ENCODE peak calls at places on chromosomes 5 and 9, in four cellular contexts. One of them, this sample, is unnamed.

GRCh38 chr5:73541981-73542380 is 23.5 kb downstream of the ANKRA2 start:
- DNase-seq in psoas muscle: no peak
- DNase-seq in gastrocnemius medialis: no peak
- DNase-seq in cardiac muscle cell: no peak
- DNase-seq in this sample: no peak

GRCh38 chr5:38922199-38922598 is 76.4 kb downstream of the OSMR start:
- DNase-seq in cardiac muscle cell: peak
- DNase-seq in psoas muscle: peak
- DNase-seq in gastrocnemius medialis: no peak
- DNase-seq in this sample: peak

GRCh38 chr5:56409331-56410190 is 176.4 kb upstream of the ANKRD55 start:
- DNase-seq in cardiac muscle cell: peak
- DNase-seq in psoas muscle: no peak
- DNase-seq in gastrocnemius medialis: peak
- DNase-seq in this sample: no peak

GRCh38 chr5:25744908-25745307 is 1100.1 kb upstream of the CDH10 start:
- DNase-seq in gastrocnemius medialis: no peak
- DNase-seq in psoas muscle: no peak
- DNase-seq in cardiac muscle cell: no peak
- DNase-seq in this sample: no peak

GRCh38 chr5:171137768-171138540 is 171.1 kb upstream of the TLX3 start:
- DNase-seq in psoas muscle: no peak
- DNase-seq in gastrocnemius medialis: no peak
- DNase-seq in cardiac muscle cell: no peak
- DNase-seq in this sample: no peak

GRCh38 chr5:144198386-144198785 is 27.7 kb downstream of the KCTD16 start:
- DNase-seq in psoas muscle: no peak
- DNase-seq in cardiac muscle cell: no peak
- DNase-seq in gastrocnemius medialis: no peak
- DNase-seq in this sample: no peak

GRCh38 chr9:114097613-114098020 is 1.5 kb downstream of the KIF12 start:
- DNase-seq in gastrocnemius medialis: no peak
- DNase-seq in cardiac muscle cell: peak
- DNase-seq in psoas muscle: no peak
- DNase-seq in this sample: no peak

GRCh38 chr9:19313573-19313972 is 66.5 kb downstream of the RPS6 start:
- DNase-seq in cardiac muscle cell: no peak
- DNase-seq in gastrocnemius medialis: no peak
- DNase-seq in psoas muscle: no peak
- DNase-seq in this sample: no peak

GRCh38 chr9:121599872-121600585 is 51.4 kb upstream of the DAB2IP start:
- DNase-seq in psoas muscle: no peak
- DNase-seq in cardiac muscle cell: no peak
- DNase-seq in gastrocnemius medialis: no peak
- DNase-seq in this sample: no peak

GRCh38 chr5:28388428-28388827 is 1350.0 kb upstream of the CDH9 start:
- DNase-seq in cardiac muscle cell: no peak
- DNase-seq in gastrocnemius medialis: no peak
- DNase-seq in psoas muscle: no peak
- DNase-seq in this sample: no peak

GRCh38 chr5:12023614-12024241 is 119.5 kb upstream of the CTNND2 start:
- DNase-seq in psoas muscle: no peak
- DNase-seq in cardiac muscle cell: peak
- DNase-seq in gastrocnemius medialis: no peak
- DNase-seq in this sample: peak

GRCh38 chr5:73367650-73368049 is 80.9 kb downstream of the FOXD1 start:
- DNase-seq in gastrocnemius medialis: no peak
- DNase-seq in cardiac muscle cell: peak
- DNase-seq in psoas muscle: no peak
- DNase-seq in this sample: no peak

DNA sequence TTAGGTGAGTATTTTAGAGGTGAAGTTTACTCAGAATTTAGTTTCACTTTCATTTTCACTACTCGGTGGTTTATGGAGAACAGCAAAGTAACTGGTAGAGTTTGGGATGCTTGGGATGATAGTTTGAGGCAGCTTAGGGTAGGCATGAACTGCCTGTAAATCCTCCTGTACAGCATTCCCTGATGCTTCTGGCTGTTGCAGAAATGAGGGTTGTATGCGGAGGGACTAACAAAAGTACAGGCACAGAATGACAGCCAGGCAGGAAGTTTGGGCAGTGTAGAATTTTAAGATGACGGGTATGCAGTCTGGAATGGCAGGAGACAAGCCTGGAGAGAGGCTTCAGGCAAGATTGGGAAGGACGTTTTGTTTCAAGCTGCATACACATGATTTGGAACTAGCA is 48.0 kb upstream of the FAM120AOS start:
- DNase-seq in cardiac muscle cell: no peak
- DNase-seq in gastrocnemius medialis: no peak
- DNase-seq in psoas muscle: no peak
- DNase-seq in this sample: peak
- H3K4me3 ChIP-seq in cardiac muscle cell: no peak
- H3K4me3 ChIP-seq in gastrocnemius medialis: peak
- H3K4me3 ChIP-seq in psoas muscle: peak
- H3K4me3 ChIP-seq in this sample: peak

GRCh38 chr9:37466037-37466709 is 923 bp upstream of the ZBTB5 start:
- DNase-seq in gastrocnemius medialis: peak
- DNase-seq in psoas muscle: peak
- DNase-seq in cardiac muscle cell: peak
- DNase-seq in this sample: no peak

GRCh38 chr9:37468620-37469019 is 3.4 kb upstream of the ZBTB5 start:
- DNase-seq in cardiac muscle cell: no peak
- DNase-seq in gastrocnemius medialis: no peak
- DNase-seq in psoas muscle: no peak
- DNase-seq in this sample: no peak

GRCh38 chr9:37464426-37465248 is 613 bp downstream of the ZBTB5 start:
- DNase-seq in cardiac muscle cell: peak
- DNase-seq in psoas muscle: peak
- DNase-seq in gastrocnemius medialis: peak
- DNase-seq in this sample: peak

GRCh38 chr9:37465249-37466036 is at the start of gene ZBTB5:
- DNase-seq in cardiac muscle cell: peak
- DNase-seq in psoas muscle: peak
- DNase-seq in gastrocnemius medialis: peak
- DNase-seq in this sample: peak

DNA sequence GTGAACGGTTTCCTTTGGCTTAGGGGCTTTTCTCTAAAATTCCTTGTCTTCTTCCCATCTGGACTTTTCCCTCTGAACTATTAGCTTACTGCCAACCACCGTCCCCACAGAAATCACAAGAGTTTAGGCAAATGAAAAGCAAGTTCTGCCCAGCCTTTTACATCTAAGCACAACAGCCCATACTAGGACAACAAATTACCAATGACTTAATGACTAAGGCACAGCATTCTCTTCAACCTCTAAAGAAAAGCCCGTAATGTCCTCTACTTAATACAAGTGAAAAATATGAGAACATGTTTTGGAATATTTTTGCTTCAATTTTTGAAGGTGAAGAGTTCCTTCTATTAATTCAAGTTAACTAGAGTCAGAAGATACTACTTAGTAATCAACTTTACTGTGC is 1.2 kb downstream of the ZBTB5 start:
- DNase-seq in psoas muscle: no peak
- DNase-seq in cardiac muscle cell: peak
- DNase-seq in gastrocnemius medialis: no peak
- DNase-seq in this sample: no peak
- H3K4me3 ChIP-seq in psoas muscle: peak
- H3K4me3 ChIP-seq in cardiac muscle cell: peak
- H3K4me3 ChIP-seq in gastrocnemius medialis: peak
- H3K4me3 ChIP-seq in this sample: peak

DNA sequence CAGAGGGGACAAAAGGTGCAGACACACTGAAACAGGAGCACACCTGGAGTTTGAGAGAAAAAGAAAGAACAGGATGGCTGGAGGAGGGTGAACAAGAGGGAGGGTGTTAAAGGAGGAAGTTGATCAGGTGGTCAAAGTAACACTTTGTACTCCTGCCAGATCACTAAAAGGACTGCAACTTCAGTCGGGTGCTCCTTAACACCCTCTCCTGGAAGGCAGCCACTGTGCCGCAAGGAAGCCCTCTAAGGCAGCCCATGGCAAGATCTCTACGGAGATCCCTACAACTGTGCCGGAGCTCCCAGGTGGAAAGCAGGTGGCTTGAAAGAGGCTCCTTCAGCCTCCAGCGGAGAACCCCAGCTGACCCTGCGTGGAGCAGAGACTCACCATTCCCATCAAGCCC is 124.4 kb upstream of the MSX2 start:
- DNase-seq in psoas muscle: no peak
- DNase-seq in cardiac muscle cell: no peak
- DNase-seq in gastrocnemius medialis: no peak
- DNase-seq in this sample: no peak
- H3K4me3 ChIP-seq in psoas muscle: no peak
- H3K4me3 ChIP-seq in cardiac muscle cell: no peak
- H3K4me3 ChIP-seq in gastrocnemius medialis: no peak
- H3K4me3 ChIP-seq in this sample: no peak

GRCh38 chr9:97504381-97505216 is 3.1 kb downstream of the TMOD1 start:
- DNase-seq in cardiac muscle cell: no peak
- DNase-seq in gastrocnemius medialis: no peak
- DNase-seq in psoas muscle: no peak
- DNase-seq in this sample: no peak
- H3K4me3 ChIP-seq in cardiac muscle cell: peak
- H3K4me3 ChIP-seq in gastrocnemius medialis: peak
- H3K4me3 ChIP-seq in psoas muscle: peak
- H3K4me3 ChIP-seq in this sample: no peak

DNA sequence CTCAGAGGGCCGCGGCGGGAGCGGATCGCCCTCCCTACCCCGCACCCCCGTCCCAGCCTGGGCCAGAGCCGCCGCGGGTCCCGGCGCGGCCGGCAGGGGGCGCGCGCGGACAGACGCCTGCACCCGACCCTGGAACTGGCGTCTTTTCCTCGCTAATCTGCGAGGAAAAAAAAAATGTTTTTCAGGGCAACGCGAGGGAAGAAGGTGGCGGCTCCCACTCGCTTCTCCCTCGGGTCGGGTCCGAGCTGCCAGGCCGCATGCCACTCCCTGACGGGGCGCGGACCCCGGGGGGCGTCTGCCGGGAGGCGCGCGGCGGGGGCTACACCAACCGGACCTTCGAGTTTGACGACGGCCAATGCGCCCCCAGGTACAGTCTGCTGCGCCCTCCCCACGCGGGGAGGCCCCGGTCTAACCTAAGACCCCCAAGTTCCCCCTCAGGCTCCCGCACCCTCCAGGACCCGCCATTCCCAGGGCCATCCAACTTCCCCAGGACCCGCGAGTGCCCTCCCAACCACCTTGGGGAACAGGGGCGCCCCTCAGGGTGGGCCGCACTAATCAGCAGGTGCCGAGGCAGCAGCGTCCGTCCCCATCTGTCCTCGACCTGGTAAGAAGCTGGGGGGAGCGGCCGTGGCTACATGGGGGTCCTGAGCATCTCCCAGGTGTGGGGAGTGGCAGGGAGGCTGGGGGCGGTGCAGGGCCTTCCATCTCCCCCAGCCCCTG is at the start of gene KCNT1:
- DNase-seq in gastrocnemius medialis: no peak
- DNase-seq in cardiac muscle cell: peak
- DNase-seq in psoas muscle: peak
- DNase-seq in this sample: no peak
- H3K4me3 ChIP-seq in gastrocnemius medialis: peak
- H3K4me3 ChIP-seq in cardiac muscle cell: peak
- H3K4me3 ChIP-seq in psoas muscle: peak
- H3K4me3 ChIP-seq in this sample: no peak

DNA sequence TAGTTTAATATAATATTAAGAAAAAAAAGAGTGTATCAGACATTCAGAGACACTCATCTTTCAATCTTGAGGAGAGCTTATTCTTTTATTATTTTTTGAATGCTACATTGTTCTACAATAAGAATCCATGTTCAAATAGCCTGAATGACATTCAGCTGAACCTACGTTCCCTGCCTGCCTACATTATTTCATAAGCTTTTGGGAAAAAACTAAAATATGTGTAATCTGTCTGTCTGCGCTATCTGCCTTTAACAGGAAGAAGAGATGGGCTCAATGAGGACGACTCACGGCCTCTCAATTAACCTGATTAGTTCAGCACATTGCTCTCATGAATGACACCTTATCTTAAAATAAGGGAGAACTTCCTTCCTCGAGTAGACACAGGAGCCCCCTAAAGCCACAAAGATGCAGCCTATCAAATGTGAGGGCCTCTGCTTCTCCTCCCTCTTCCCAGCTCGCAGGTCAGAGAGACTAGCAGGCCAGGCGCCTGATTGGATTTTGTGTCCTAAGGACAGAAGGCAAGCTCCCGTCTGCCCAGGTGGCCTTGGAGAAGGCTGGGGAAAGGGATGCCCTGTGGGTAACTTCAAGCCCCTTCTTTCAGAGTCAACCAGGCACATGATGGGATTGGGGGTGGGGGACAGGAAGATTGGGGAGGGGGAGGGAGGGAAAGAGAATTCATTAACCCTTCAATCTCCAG is 37.7 kb downstream of the EBF1 start:
- DNase-seq in psoas muscle: no peak
- DNase-seq in gastrocnemius medialis: no peak
- DNase-seq in cardiac muscle cell: peak
- DNase-seq in this sample: no peak
- H3K4me3 ChIP-seq in psoas muscle: peak
- H3K4me3 ChIP-seq in gastrocnemius medialis: peak
- H3K4me3 ChIP-seq in cardiac muscle cell: no peak
- H3K4me3 ChIP-seq in this sample: no peak

DNA sequence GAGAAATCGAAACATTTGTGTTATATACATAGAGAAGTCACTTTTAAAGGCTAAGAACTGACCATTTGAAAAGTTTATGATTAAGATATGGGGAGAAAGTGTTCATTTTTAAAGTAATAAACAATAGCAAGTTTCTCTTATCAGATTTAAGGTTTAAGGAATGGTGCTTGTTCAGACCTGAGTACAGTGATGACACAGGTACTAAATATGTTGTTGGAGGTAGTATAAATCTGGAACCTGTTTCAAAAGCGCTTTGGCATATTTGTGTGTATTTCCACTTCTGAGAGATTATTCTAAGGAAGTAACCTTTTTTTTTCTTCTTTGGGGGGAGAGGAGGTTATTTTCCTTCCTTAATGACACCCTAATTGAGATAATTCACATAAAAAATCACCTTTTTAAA is 18.4 kb downstream of the CDC42SE2 start:
- DNase-seq in gastrocnemius medialis: no peak
- DNase-seq in psoas muscle: no peak
- DNase-seq in cardiac muscle cell: no peak
- DNase-seq in this sample: no peak
- H3K4me3 ChIP-seq in gastrocnemius medialis: no peak
- H3K4me3 ChIP-seq in psoas muscle: no peak
- H3K4me3 ChIP-seq in cardiac muscle cell: no peak
- H3K4me3 ChIP-seq in this sample: no peak

This sample was measured in Jurkat, Clone E6-1.